ENCODE peak calls at places on chromosomes 5 and 9, in eight cellular contexts. O, P, C, Y, Z, L, J and I are unnamed samples.

GRCh38 chr5:77423022-77423750 is 68.9 kb downstream of the WDR41 start:
- DNase-seq in O (no peak), P (no peak), C (no peak), Y (no peak), Z (no peak), L (no peak), J (no peak), I (no peak)

GRCh38 chr9:385818-386398 is 171.2 kb downstream of the DOCK8 start:
- DNase-seq in O (peak), P (peak), C (peak), Y (peak), Z (no peak), L (peak), J (peak), I (peak)

GRCh38 chr5:37723147-37723961 is 116.5 kb downstream of the GDNF start:
- DNase-seq in O (no peak), P (peak), C (peak), Y (peak), Z (no peak), L (peak), J (peak), I (peak)

GRCh38 chr5:11791777-11792176 is 112.5 kb downstream of the CTNND2 start:
- DNase-seq in O (no peak), P (no peak), C (no peak), Y (no peak), Z (no peak), L (no peak), J (no peak), I (no peak)

GRCh38 chr5:135159626-135160025 is 125.6 kb upstream of the PITX1 start:
- DNase-seq in O (no peak), P (no peak), C (no peak), Y (no peak), Z (no peak), L (no peak), J (no peak), I (no peak)

GRCh38 chr9:36728651-36729520 is 156.2 kb downstream of the MELK start:
- DNase-seq in O (peak), P (peak), C (peak), Y (peak), Z (peak), L (peak), J (peak), I (peak)

GRCh38 chr5:122192883-122193496 is 63.6 kb downstream of the ZNF474 start:
- DNase-seq in O (peak), P (peak), C (peak), Y (peak), Z (peak), L (peak), J (peak), I (peak)

GRCh38 chr9:18385676-18386075 is 88.3 kb upstream of the ADAMTSL1 start:
- DNase-seq in O (no peak), P (no peak), C (no peak), Y (no peak), Z (no peak), L (no peak), J (no peak), I (no peak)

GRCh38 chr5:42268630-42269029 is 154.6 kb upstream of the GHR start:
- DNase-seq in O (no peak), P (no peak), C (peak), Y (no peak), Z (no peak), L (no peak), J (peak), I (no peak)

GRCh38 chr9:72203205-72203803 is 54.1 kb downstream of the GDA start:
- DNase-seq in O (peak), P (peak), C (peak), Y (peak), Z (no peak), L (peak), J (peak), I (peak)

GRCh38 chr5:113053614-113054013 is 77.0 kb downstream of the DCP2 start:
- DNase-seq in O (no peak), P (no peak), C (no peak), Y (no peak), Z (no peak), L (no peak), J (peak), I (no peak)

GRCh38 chr5:10704949-10705621 is 55.9 kb downstream of the DAP start:
- DNase-seq in O (no peak), P (no peak), C (peak), Y (no peak), Z (no peak), L (peak), J (peak), I (no peak)

GRCh38 chr9:37011530-37011929 is 22.5 kb downstream of the PAX5 start:
- DNase-seq in O (no peak), P (no peak), C (no peak), Y (peak), Z (no peak), L (no peak), J (no peak), I (no peak)

GRCh38 chr9:96137666-96138429 is 164.1 kb downstream of the HSD17B3 start:
- DNase-seq in O (no peak), P (no peak), C (no peak), Y (no peak), Z (no peak), L (no peak), J (peak), I (no peak)

GRCh38 chr9:88555581-88555980 is 20.6 kb downstream of the NXNL2 start:
- DNase-seq in O (no peak), P (no peak), C (no peak), Y (no peak), Z (no peak), L (no peak), J (no peak), I (no peak)

GRCh38 chr9:120384925-120385272 is 195.1 kb downstream of the CDK5RAP2 start:
- DNase-seq in O (no peak), P (no peak), C (no peak), Y (no peak), Z (no peak), L (no peak), J (no peak), I (no peak)

GRCh38 chr5:152634596-152634995 is 229.5 kb upstream of the NMUR2 start:
- DNase-seq in O (no peak), P (no peak), C (no peak), Y (no peak), Z (no peak), L (no peak), J (peak), I (no peak)

GRCh38 chr9:22141906-22142305 is 132.8 kb upstream of the CDKN2B start:
- DNase-seq in O (no peak), P (no peak), C (no peak), Y (no peak), Z (no peak), L (peak), J (peak), I (no peak)

GRCh38 chr5:24591426-24591825 is 53.4 kb downstream of the CDH10 start:
- DNase-seq in O (no peak), P (no peak), C (no peak), Y (no peak), Z (no peak), L (no peak), J (no peak), I (no peak)

GRCh38 chr9:71665247-71665646 is 103.1 kb downstream of the CEMIP2 start:
- DNase-seq in O (no peak), P (no peak), C (no peak), Y (no peak), Z (no peak), L (no peak), J (no peak), I (no peak)

GRCh38 chr5:159928122-159928960 is 12.1 kb downstream of the ADRA1B start:
- DNase-seq in O (peak), P (no peak), C (peak), Y (no peak), Z (no peak), L (peak), J (peak), I (no peak)

GRCh38 chr9:112404367-112404979 is 24.6 kb downstream of the HSDL2 start:
- DNase-seq in O (no peak), P (no peak), C (no peak), Y (no peak), Z (no peak), L (no peak), J (peak), I (no peak)

GRCh38 chr9:105672711-105673234 is 10.5 kb downstream of the TAL2 start:
- DNase-seq in O (no peak), P (no peak), C (no peak), Y (peak), Z (no peak), L (peak), J (no peak), I (no peak)

GRCh38 chr9:77475641-77476473 is 172.3 kb downstream of the GNA14 start:
- DNase-seq in O (no peak), P (no peak), C (no peak), Y (peak), Z (peak), L (peak), J (peak), I (no peak)

GRCh38 chr5:55226027-55226933 is 835 bp downstream of the MCIDAS start:
- DNase-seq in O (peak), P (no peak), C (peak), Y (peak), Z (peak), L (peak), J (no peak), I (no peak)

GRCh38 chr5:151288180-151288579 is 15.4 kb downstream of the SLC36A3 start:
- DNase-seq in O (no peak), P (peak), C (peak), Y (peak), Z (no peak), L (no peak), J (no peak), I (no peak)

GRCh38 chr5:142544946-142545652 is 140.8 kb downstream of the FGF1 start:
- DNase-seq in O (no peak), P (no peak), C (no peak), Y (no peak), Z (no peak), L (peak), J (peak), I (no peak)

GRCh38 chr9:137055385-137056364 is 1.8 kb upstream of the ENTPD2 start:
- DNase-seq in O (peak), P (no peak), C (peak), Y (no peak), Z (no peak), L (no peak), J (peak), I (no peak)

GRCh38 chr9:2559212-2560152 is 62.1 kb upstream of the VLDLR start:
- DNase-seq in O (peak), P (no peak), C (peak), Y (no peak), Z (no peak), L (peak), J (peak), I (peak)

GRCh38 chr9:129996161-129996849 is 46.7 kb downstream of the FNBP1 start:
- DNase-seq in O (no peak), P (no peak), C (peak), Y (peak), Z (no peak), L (no peak), J (peak), I (no peak)

GRCh38 chr9:90855208-90856000 is 53.8 kb downstream of the SYK start:
- DNase-seq in O (peak), P (no peak), C (no peak), Y (no peak), Z (no peak), L (no peak), J (no peak), I (no peak)

GRCh38 chr5:53099546-53099945 is 10.0 kb downstream of the MOCS2 start:
- DNase-seq in O (no peak), P (no peak), C (no peak), Y (no peak), Z (no peak), L (no peak), J (peak), I (no peak)

GRCh38 chr9:93673271-93673843 is 97.0 kb downstream of the PHF2 start:
- DNase-seq in O (peak), P (no peak), C (no peak), Y (peak), Z (no peak), L (no peak), J (no peak), I (no peak)